ENCODE peak calls at places on chromosomes 2 and 18, in four cellular contexts. One of them, this sample, is unnamed.
A peak's percentile ranks its signal among the peaks of the same experiment; 100 is the strongest.

GRCh38 chr2:223554923-223555322 is 47.2 kb downstream of the SCG2 start:
- DNase-seq in fibroblast of the aortic adventitia: no peak
- DNase-seq in activated CD4-positive, CD25-positive, alpha-beta regulatory T cell: no peak
- DNase-seq in activated CD4-positive, alpha-beta T cell treated with anti-CD3 and anti-CD28 coated beads, Interleukin-2, amount 10 ng/mL, durations not matched to agents 7 days and 5 days: no peak
- DNase-seq in this sample: no peak

GRCh38 chr2:55012648-55013484 is 37.4 kb downstream of the RTN4 start:
- DNase-seq in fibroblast of the aortic adventitia: no peak
- DNase-seq in activated CD4-positive, CD25-positive, alpha-beta regulatory T cell: no peak
- DNase-seq in activated CD4-positive, alpha-beta T cell treated with anti-CD3 and anti-CD28 coated beads, Interleukin-2, amount 10 ng/mL, durations not matched to agents 7 days and 5 days: no peak
- DNase-seq in this sample: peak; percentile 30

GRCh38 chr18:32346667-32347066 is 124.0 kb downstream of the GAREM1 start:
- DNase-seq in fibroblast of the aortic adventitia: peak; percentile 43
- DNase-seq in activated CD4-positive, CD25-positive, alpha-beta regulatory T cell: no peak
- DNase-seq in activated CD4-positive, alpha-beta T cell treated with anti-CD3 and anti-CD28 coated beads, Interleukin-2, amount 10 ng/mL, durations not matched to agents 7 days and 5 days: no peak
- DNase-seq in this sample: no peak

GRCh38 chr2:203451011-203451410 is 84.1 kb downstream of the RAPH1 start:
- DNase-seq in fibroblast of the aortic adventitia: peak; percentile 33
- DNase-seq in activated CD4-positive, CD25-positive, alpha-beta regulatory T cell: no peak
- DNase-seq in activated CD4-positive, alpha-beta T cell treated with anti-CD3 and anti-CD28 coated beads, Interleukin-2, amount 10 ng/mL, durations not matched to agents 7 days and 5 days: no peak
- DNase-seq in this sample: no peak

GRCh38 chr2:19607400-19607799 is 249.0 kb upstream of the OSR1 start:
- DNase-seq in fibroblast of the aortic adventitia: peak; percentile 11
- DNase-seq in activated CD4-positive, CD25-positive, alpha-beta regulatory T cell: no peak
- DNase-seq in activated CD4-positive, alpha-beta T cell treated with anti-CD3 and anti-CD28 coated beads, Interleukin-2, amount 10 ng/mL, durations not matched to agents 7 days and 5 days: no peak
- DNase-seq in this sample: no peak

GRCh38 chr2:24925815-24926214 is 5.8 kb upstream of the ADCY3 start:
- DNase-seq in fibroblast of the aortic adventitia: no peak
- DNase-seq in activated CD4-positive, CD25-positive, alpha-beta regulatory T cell: no peak
- DNase-seq in activated CD4-positive, alpha-beta T cell treated with anti-CD3 and anti-CD28 coated beads, Interleukin-2, amount 10 ng/mL, durations not matched to agents 7 days and 5 days: no peak
- DNase-seq in this sample: no peak

GRCh38 chr2:102141011-102141914 is 1.3 kb upstream of the IL1R1 start:
- DNase-seq in fibroblast of the aortic adventitia: peak; percentile 96
- DNase-seq in activated CD4-positive, CD25-positive, alpha-beta regulatory T cell: no peak
- DNase-seq in activated CD4-positive, alpha-beta T cell treated with anti-CD3 and anti-CD28 coated beads, Interleukin-2, amount 10 ng/mL, durations not matched to agents 7 days and 5 days: no peak
- DNase-seq in this sample: peak; percentile 44

GRCh38 chr2:120094795-120095194 is 81.9 kb downstream of the EPB41L5 start:
- DNase-seq in fibroblast of the aortic adventitia: no peak
- DNase-seq in activated CD4-positive, CD25-positive, alpha-beta regulatory T cell: no peak
- DNase-seq in activated CD4-positive, alpha-beta T cell treated with anti-CD3 and anti-CD28 coated beads, Interleukin-2, amount 10 ng/mL, durations not matched to agents 7 days and 5 days: no peak
- DNase-seq in this sample: no peak

GRCh38 chr18:77131652-77132368 is 773 bp downstream of the MBP start:
- DNase-seq in fibroblast of the aortic adventitia: peak; percentile 48
- DNase-seq in activated CD4-positive, CD25-positive, alpha-beta regulatory T cell: no peak
- DNase-seq in activated CD4-positive, alpha-beta T cell treated with anti-CD3 and anti-CD28 coated beads, Interleukin-2, amount 10 ng/mL, durations not matched to agents 7 days and 5 days: peak; percentile 21
- DNase-seq in this sample: no peak

GRCh38 chr2:28339516-28340175 is 53.0 kb upstream of the FOSL2 start:
- DNase-seq in fibroblast of the aortic adventitia: no peak
- DNase-seq in activated CD4-positive, CD25-positive, alpha-beta regulatory T cell: no peak
- DNase-seq in activated CD4-positive, alpha-beta T cell treated with anti-CD3 and anti-CD28 coated beads, Interleukin-2, amount 10 ng/mL, durations not matched to agents 7 days and 5 days: no peak
- DNase-seq in this sample: no peak

GRCh38 chr2:233036162-233036838 is 3.8 kb downstream of the NEU2 start:
- DNase-seq in fibroblast of the aortic adventitia: no peak
- DNase-seq in activated CD4-positive, CD25-positive, alpha-beta regulatory T cell: no peak
- DNase-seq in activated CD4-positive, alpha-beta T cell treated with anti-CD3 and anti-CD28 coated beads, Interleukin-2, amount 10 ng/mL, durations not matched to agents 7 days and 5 days: no peak
- DNase-seq in this sample: no peak

GRCh38 chr2:96868555-96869280 is 1.2 kb downstream of the SEMA4C start:
- DNase-seq in fibroblast of the aortic adventitia: peak; percentile 88
- DNase-seq in activated CD4-positive, CD25-positive, alpha-beta regulatory T cell: peak; percentile 25
- DNase-seq in activated CD4-positive, alpha-beta T cell treated with anti-CD3 and anti-CD28 coated beads, Interleukin-2, amount 10 ng/mL, durations not matched to agents 7 days and 5 days: peak; percentile 70
- DNase-seq in this sample: peak; percentile 82